ENCODE peak calls at places on chromosomes 6 and 20, in seven cellular contexts. I is mucosa of gallbladder; X is neural progenitor cell; U is effector CD4-positive, alpha-beta T cell; G is dermis blood vessel endothelial cell; N is NT2/D1; J is GM03348. Z is an unnamed sample.

GRCh38 chr20:11267131-11267761 is 593.4 kb upstream of the JAG1 start:
- DNase-seq in I (peak), X (peak), U (no peak), G (peak), N (peak), J (peak), Z (peak)

GRCh38 chr6:147257760-147258159 is 53.5 kb downstream of the STXBP5 start:
- DNase-seq in I (no peak), X (no peak), U (no peak), G (no peak), N (no peak), J (no peak), Z (no peak)

GRCh38 chr6:42877695-42878094 is 1.7 kb upstream of the RPL7L1 start:
- DNase-seq in I (no peak), X (no peak), U (no peak), G (no peak), N (no peak), J (no peak), Z (no peak)

GRCh38 chr20:57218489-57218888 is 48.0 kb downstream of the BMP7 start:
- DNase-seq in I (no peak), X (no peak), U (no peak), G (no peak), N (no peak), J (no peak), Z (no peak)

GRCh38 chr20:61588356-61589054 is 336.4 kb downstream of the CDH4 start:
- DNase-seq in I (no peak), X (no peak), U (no peak), G (peak), N (no peak), J (peak), Z (peak)

GRCh38 chr6:2988076-2988425 is 11.6 kb upstream of the NQO2 start:
- DNase-seq in I (no peak), X (no peak), U (no peak), G (no peak), N (no peak), J (no peak), Z (no peak)

GRCh38 chr6:146905313-146905712 is 298.9 kb upstream of the STXBP5 start:
- DNase-seq in I (peak), X (no peak), U (no peak), G (peak), N (no peak), J (peak), Z (peak)

GRCh38 chr6:93417421-93417996 is 1.9 kb downstream of the EPHA7 start:
- DNase-seq in I (no peak), X (no peak), U (no peak), G (peak), N (no peak), J (peak), Z (no peak)

GRCh38 chr6:129792049-129792448 is 69.1 kb downstream of the TMEM244 start:
- DNase-seq in I (no peak), X (no peak), U (no peak), G (no peak), N (no peak), J (no peak), Z (no peak)

GRCh38 chr6:163759542-163759941 is 345.0 kb downstream of the QKI start:
- DNase-seq in I (no peak), X (no peak), U (no peak), G (no peak), N (no peak), J (peak), Z (peak)

GRCh38 chr20:60283281-60283680 is 325.1 kb downstream of the CDH26 start:
- DNase-seq in I (no peak), X (peak), U (no peak), G (no peak), N (no peak), J (no peak), Z (no peak)

GRCh38 chr20:60565093-60565492 is 606.9 kb downstream of the CDH26 start:
- DNase-seq in I (no peak), X (no peak), U (no peak), G (no peak), N (no peak), J (no peak), Z (no peak)

Z was measured in AG08395.